ENCODE peak calls at places on chromosomes 12 and 14, in six cellular contexts. One of them, this sample, is unnamed.

GRCh38 chr12:131869871-131870418 is 24.5 kb upstream of the ULK1 start:
- DNase-seq in psoas muscle: no peak
- DNase-seq in SK-N-SH: peak; percentile 18
- DNase-seq in Peyer's patch: no peak
- DNase-seq in heart right ventricle: no peak
- DNase-seq in GM12878: no peak
- DNase-seq in this sample: peak; percentile 65

GRCh38 chr14:60116181-60116580 is 24.5 kb downstream of the PCNX4 start:
- DNase-seq in heart right ventricle: no peak
- DNase-seq in SK-N-SH: no peak
- DNase-seq in GM12878: no peak
- DNase-seq in Peyer's patch: no peak
- DNase-seq in psoas muscle: no peak
- DNase-seq in this sample: no peak

GRCh38 chr14:35696575-35696974 is 112.5 kb downstream of the RALGAPA1 start:
- DNase-seq in GM12878: no peak
- DNase-seq in SK-N-SH: no peak
- DNase-seq in Peyer's patch: no peak
- DNase-seq in heart right ventricle: no peak
- DNase-seq in psoas muscle: no peak
- DNase-seq in this sample: no peak

GRCh38 chr14:73208846-73209245 is 28.5 kb upstream of the PAPLN start:
- DNase-seq in psoas muscle: no peak
- DNase-seq in GM12878: no peak
- DNase-seq in heart right ventricle: no peak
- DNase-seq in Peyer's patch: no peak
- DNase-seq in SK-N-SH: no peak
- DNase-seq in this sample: no peak

GRCh38 chr14:64723691-64724577 is 19.7 kb downstream of the PLEKHG3 start:
- DNase-seq in heart right ventricle: no peak
- DNase-seq in SK-N-SH: no peak
- DNase-seq in GM12878: no peak
- DNase-seq in Peyer's patch: no peak
- DNase-seq in psoas muscle: peak; percentile 34
- DNase-seq in this sample: no peak

GRCh38 chr14:28765169-28765906 is 1.2 kb upstream of the FOXG1 start:
- DNase-seq in Peyer's patch: no peak
- DNase-seq in SK-N-SH: no peak
- DNase-seq in heart right ventricle: no peak
- DNase-seq in psoas muscle: no peak
- DNase-seq in GM12878: no peak
- DNase-seq in this sample: no peak

GRCh38 chr12:80422549-80422948 is 21.5 kb upstream of the PTPRQ start:
- DNase-seq in Peyer's patch: no peak
- DNase-seq in psoas muscle: no peak
- DNase-seq in SK-N-SH: no peak
- DNase-seq in GM12878: no peak
- DNase-seq in heart right ventricle: no peak
- DNase-seq in this sample: peak; percentile 26

GRCh38 chr14:53035796-53036195 is 84.9 kb upstream of the FERMT2 start:
- DNase-seq in Peyer's patch: no peak
- DNase-seq in psoas muscle: no peak
- DNase-seq in SK-N-SH: no peak
- DNase-seq in heart right ventricle: no peak
- DNase-seq in GM12878: no peak
- DNase-seq in this sample: no peak

GRCh38 chr12:90622431-90622830 is 332.5 kb downstream of the CCER1 start:
- DNase-seq in Peyer's patch: no peak
- DNase-seq in psoas muscle: no peak
- DNase-seq in heart right ventricle: no peak
- DNase-seq in GM12878: no peak
- DNase-seq in SK-N-SH: no peak
- DNase-seq in this sample: no peak

GRCh38 chr12:3792623-3793288 is 39.8 kb upstream of the CRACR2A start:
- DNase-seq in Peyer's patch: no peak
- DNase-seq in GM12878: no peak
- DNase-seq in psoas muscle: no peak
- DNase-seq in SK-N-SH: no peak
- DNase-seq in heart right ventricle: no peak
- DNase-seq in this sample: no peak

GRCh38 chr12:30043151-30043550 is 259.4 kb upstream of the TMTC1 start:
- DNase-seq in Peyer's patch: no peak
- DNase-seq in SK-N-SH: no peak
- DNase-seq in psoas muscle: no peak
- DNase-seq in GM12878: no peak
- DNase-seq in heart right ventricle: no peak
- DNase-seq in this sample: no peak

GRCh38 chr12:93972411-93973208 is 175.8 kb upstream of the PLXNC1 start:
- DNase-seq in SK-N-SH: no peak
- DNase-seq in Peyer's patch: no peak
- DNase-seq in heart right ventricle: no peak
- DNase-seq in GM12878: no peak
- DNase-seq in psoas muscle: no peak
- DNase-seq in this sample: no peak

GRCh38 chr12:70692681-70693288 is 55.6 kb upstream of the PTPRB start:
- DNase-seq in psoas muscle: no peak
- DNase-seq in Peyer's patch: no peak
- DNase-seq in GM12878: no peak
- DNase-seq in heart right ventricle: no peak
- DNase-seq in SK-N-SH: peak; percentile 16
- DNase-seq in this sample: no peak

GRCh38 chr14:90654831-90655276 is 161.4 kb downstream of the TTC7B start:
- DNase-seq in heart right ventricle: no peak
- DNase-seq in GM12878: no peak
- DNase-seq in Peyer's patch: no peak
- DNase-seq in SK-N-SH: no peak
- DNase-seq in psoas muscle: no peak
- DNase-seq in this sample: no peak

GRCh38 chr12:65720739-65721138 is 103.5 kb upstream of the HMGA2 start:
- DNase-seq in GM12878: no peak
- DNase-seq in SK-N-SH: no peak
- DNase-seq in Peyer's patch: no peak
- DNase-seq in heart right ventricle: no peak
- DNase-seq in psoas muscle: no peak
- DNase-seq in this sample: peak; percentile 52

GRCh38 chr14:104678346-104678745 is 11.1 kb upstream of the INF2 start:
- DNase-seq in Peyer's patch: peak; percentile 22
- DNase-seq in SK-N-SH: no peak
- DNase-seq in heart right ventricle: no peak
- DNase-seq in psoas muscle: peak; percentile 59
- DNase-seq in GM12878: no peak
- DNase-seq in this sample: no peak

GRCh38 chr12:45893240-45893639 is 97.1 kb downstream of the SCAF11 start:
- DNase-seq in SK-N-SH: no peak
- DNase-seq in psoas muscle: no peak
- DNase-seq in heart right ventricle: no peak
- DNase-seq in GM12878: no peak
- DNase-seq in Peyer's patch: no peak
- DNase-seq in this sample: no peak

GRCh38 chr12:55974308-55974724 is 438 bp downstream of the RAB5B start:
- DNase-seq in psoas muscle: no peak
- DNase-seq in heart right ventricle: no peak
- DNase-seq in GM12878: no peak
- DNase-seq in Peyer's patch: peak; percentile 20
- DNase-seq in SK-N-SH: peak; percentile 65
- DNase-seq in this sample: no peak

GRCh38 chr14:105903971-105904370 is 377.6 kb downstream of the TMEM121 start:
- DNase-seq in psoas muscle: no peak
- DNase-seq in GM12878: no peak
- DNase-seq in SK-N-SH: peak; percentile 70
- DNase-seq in Peyer's patch: no peak
- DNase-seq in heart right ventricle: no peak
- DNase-seq in this sample: no peak

GRCh38 chr14:99686557-99687283 is 2.6 kb downstream of the CYP46A1 start:
- DNase-seq in heart right ventricle: no peak
- DNase-seq in SK-N-SH: no peak
- DNase-seq in GM12878: no peak
- DNase-seq in Peyer's patch: no peak
- DNase-seq in psoas muscle: no peak
- DNase-seq in this sample: no peak

GRCh38 chr12:50390284-50390683 is 6.1 kb downstream of the FAM186A start:
- DNase-seq in GM12878: no peak
- DNase-seq in heart right ventricle: no peak
- DNase-seq in psoas muscle: no peak
- DNase-seq in SK-N-SH: no peak
- DNase-seq in Peyer's patch: no peak
- DNase-seq in this sample: peak; percentile 89

GRCh38 chr12:100859063-100859627 is 64.6 kb downstream of the ANO4 start:
- DNase-seq in psoas muscle: no peak
- DNase-seq in SK-N-SH: no peak
- DNase-seq in heart right ventricle: no peak
- DNase-seq in Peyer's patch: no peak
- DNase-seq in GM12878: no peak
- DNase-seq in this sample: no peak

GRCh38 chr12:119148049-119148448 is 30.7 kb upstream of the HSPB8 start:
- DNase-seq in GM12878: no peak
- DNase-seq in psoas muscle: no peak
- DNase-seq in heart right ventricle: no peak
- DNase-seq in SK-N-SH: no peak
- DNase-seq in Peyer's patch: no peak
- DNase-seq in this sample: no peak

GRCh38 chr12:45299132-45299692 is 83.3 kb downstream of the ANO6 start:
- DNase-seq in heart right ventricle: no peak
- DNase-seq in psoas muscle: no peak
- DNase-seq in SK-N-SH: no peak
- DNase-seq in GM12878: no peak
- DNase-seq in Peyer's patch: no peak
- DNase-seq in this sample: peak; percentile 31

GRCh38 chr12:69240625-69240984 is 1.2 kb downstream of the CPSF6 start:
- DNase-seq in heart right ventricle: no peak
- DNase-seq in Peyer's patch: no peak
- DNase-seq in psoas muscle: no peak
- DNase-seq in GM12878: no peak
- DNase-seq in SK-N-SH: peak; percentile 25
- DNase-seq in this sample: no peak

GRCh38 chr12:112828534-112828933 is 37.0 kb downstream of the RPH3A start:
- DNase-seq in heart right ventricle: no peak
- DNase-seq in psoas muscle: no peak
- DNase-seq in SK-N-SH: no peak
- DNase-seq in Peyer's patch: no peak
- DNase-seq in GM12878: no peak
- DNase-seq in this sample: no peak
- H3K4me3 ChIP-seq in heart right ventricle: no peak overlapping the region
- H3K4me3 ChIP-seq in psoas muscle: no peak overlapping the region
- H3K4me3 ChIP-seq in SK-N-SH: no peak overlapping the region
- H3K4me3 ChIP-seq in Peyer's patch: no peak overlapping the region
- H3K4me3 ChIP-seq in GM12878: no peak overlapping the region
- H3K4me3 ChIP-seq in this sample: no peak overlapping the region

DNA sequence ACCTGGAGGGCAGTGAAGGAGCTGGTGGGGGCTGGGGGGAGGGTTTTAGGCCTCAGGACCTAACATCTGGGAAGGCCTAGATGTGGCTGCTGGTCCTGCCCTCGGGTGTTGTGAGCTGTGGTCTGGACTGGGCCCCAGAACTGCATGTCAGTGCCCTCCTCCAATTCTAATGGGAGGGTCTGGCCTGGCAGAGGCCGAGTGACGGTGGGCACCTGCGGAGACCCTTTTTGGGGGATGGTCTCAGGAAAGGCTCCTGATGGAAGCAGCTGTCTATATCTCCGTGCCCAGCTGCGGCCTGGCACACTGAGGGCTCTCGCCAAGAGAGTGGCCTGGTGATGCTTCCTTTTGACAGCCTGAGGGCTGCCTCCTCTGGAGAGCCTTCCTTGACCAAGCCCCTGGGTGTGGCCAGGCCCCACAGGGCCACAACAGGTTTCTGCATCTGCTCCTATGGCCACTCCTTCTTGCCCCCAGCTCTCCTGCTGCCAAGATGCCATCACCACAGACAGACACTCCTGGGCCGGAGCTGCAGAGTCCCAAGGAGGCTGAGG is 5.3 kb downstream of the EXOC3L4 start:
- DNase-seq in heart right ventricle: no peak
- DNase-seq in GM12878: no peak
- DNase-seq in Peyer's patch: no peak
- DNase-seq in psoas muscle: no peak
- DNase-seq in SK-N-SH: no peak
- DNase-seq in this sample: no peak
- H3K27me3 ChIP-seq in heart right ventricle: peaks cover 47% of the 10 kb centered on the region
- H3K27me3 ChIP-seq in GM12878: peaks cover 11% of the 10 kb centered on the region
- H3K27me3 ChIP-seq in Peyer's patch: no peaks in the 10 kb centered on the region
- H3K27me3 ChIP-seq in psoas muscle: peaks cover 62% of the 10 kb centered on the region
- H3K27me3 ChIP-seq in SK-N-SH: peaks cover 25% of the 10 kb centered on the region
- H3K27me3 ChIP-seq in this sample: peaks cover 26% of the 10 kb centered on the region

GRCh38 chr12:105559292-105559691 is 228.8 kb downstream of the C12orf75 start:
- DNase-seq in Peyer's patch: no peak
- DNase-seq in SK-N-SH: no peak
- DNase-seq in psoas muscle: no peak
- DNase-seq in GM12878: no peak
- DNase-seq in heart right ventricle: no peak
- DNase-seq in this sample: no peak

GRCh38 chr12:105561981-105562726 is 231.7 kb downstream of the C12orf75 start:
- DNase-seq in Peyer's patch: no peak
- DNase-seq in heart right ventricle: peak; percentile 31
- DNase-seq in psoas muscle: peak; percentile 82
- DNase-seq in GM12878: no peak
- DNase-seq in SK-N-SH: no peak
- DNase-seq in this sample: peak; percentile 15

GRCh38 chr12:105567061-105567460 is 236.6 kb downstream of the C12orf75 start:
- DNase-seq in GM12878: no peak
- DNase-seq in Peyer's patch: no peak
- DNase-seq in SK-N-SH: no peak
- DNase-seq in heart right ventricle: no peak
- DNase-seq in psoas muscle: no peak
- DNase-seq in this sample: no peak

GRCh38 chr12:105562727-105563072 is 232.2 kb downstream of the C12orf75 start:
- DNase-seq in Peyer's patch: no peak
- DNase-seq in psoas muscle: no peak
- DNase-seq in GM12878: no peak
- DNase-seq in SK-N-SH: no peak
- DNase-seq in heart right ventricle: no peak
- DNase-seq in this sample: no peak
- H3K4me3 ChIP-seq in Peyer's patch: no peak overlapping the region
- H3K4me3 ChIP-seq in psoas muscle: peak overlapping the region; percentile 54
- H3K4me3 ChIP-seq in GM12878: no peak overlapping the region
- H3K4me3 ChIP-seq in SK-N-SH: no peak overlapping the region
- H3K4me3 ChIP-seq in heart right ventricle: no peak overlapping the region
- H3K4me3 ChIP-seq in this sample: no peak overlapping the region

GRCh38 chr14:71780075-71780474 is 152.2 kb upstream of the RGS6 start:
- DNase-seq in psoas muscle: no peak
- DNase-seq in heart right ventricle: no peak
- DNase-seq in Peyer's patch: no peak
- DNase-seq in GM12878: no peak
- DNase-seq in SK-N-SH: no peak
- DNase-seq in this sample: no peak

GRCh38 chr14:71783101-71783500 is 149.1 kb upstream of the RGS6 start:
- DNase-seq in psoas muscle: no peak
- DNase-seq in SK-N-SH: no peak
- DNase-seq in heart right ventricle: no peak
- DNase-seq in Peyer's patch: no peak
- DNase-seq in GM12878: no peak
- DNase-seq in this sample: no peak

GRCh38 chr14:71776463-71777359 is 155.5 kb upstream of the RGS6 start:
- DNase-seq in heart right ventricle: no peak
- DNase-seq in psoas muscle: no peak
- DNase-seq in Peyer's patch: no peak
- DNase-seq in SK-N-SH: no peak
- DNase-seq in GM12878: peak; percentile 25
- DNase-seq in this sample: no peak

GRCh38 chr14:71783786-71784185 is 148.4 kb upstream of the RGS6 start:
- DNase-seq in SK-N-SH: no peak
- DNase-seq in Peyer's patch: no peak
- DNase-seq in GM12878: no peak
- DNase-seq in heart right ventricle: no peak
- DNase-seq in psoas muscle: no peak
- DNase-seq in this sample: no peak

GRCh38 chr14:71780822-71781221 is 151.4 kb upstream of the RGS6 start:
- DNase-seq in Peyer's patch: no peak
- DNase-seq in SK-N-SH: no peak
- DNase-seq in psoas muscle: no peak
- DNase-seq in heart right ventricle: no peak
- DNase-seq in GM12878: no peak
- DNase-seq in this sample: no peak
- H3K27me3 ChIP-seq in Peyer's patch: no peaks in the 10 kb centered on the region
- H3K27me3 ChIP-seq in SK-N-SH: no peaks in the 10 kb centered on the region
- H3K27me3 ChIP-seq in psoas muscle: no peaks in the 10 kb centered on the region
- H3K27me3 ChIP-seq in heart right ventricle: no peaks in the 10 kb centered on the region
- H3K27me3 ChIP-seq in GM12878: no peaks in the 10 kb centered on the region
- H3K27me3 ChIP-seq in this sample: no peaks in the 10 kb centered on the region